ENCODE peak calls at places on chromosomes 6 and 20, in seven cellular contexts. P is BE2C, M is RWPE1, S is esophagus muscularis mucosa, D is OCI-LY7, F is breast epithelium, T is H9. C is an unnamed sample.

GRCh38 chr20:46401478-46401860 is 4.9 kb downstream of the ELMO2 start:
- DNase-seq in P (no peak), M (no peak), S (no peak), D (no peak), F (no peak), T (no peak), C (no peak)

GRCh38 chr6:17450825-17451224 is 57.4 kb downstream of the CAP2 start:
- DNase-seq in P (no peak), M (no peak), S (no peak), D (no peak), F (no peak), T (no peak), C (no peak)

GRCh38 chr6:41222513-41222912 is 5.6 kb upstream of the TREML4 start:
- DNase-seq in P (no peak), M (no peak), S (peak; percentile 77), D (no peak), F (no peak), T (no peak), C (no peak)

GRCh38 chr6:134123666-134124208 is 71.3 kb upstream of the SLC2A12 start:
- DNase-seq in P (peak; percentile 58), M (peak; percentile 35), S (no peak), D (peak; percentile 57), F (no peak), T (peak; percentile 73), C (no peak)

GRCh38 chr6:4472953-4473642 is 303.1 kb upstream of the CDYL start:
- DNase-seq in P (no peak), M (no peak), S (no peak), D (no peak), F (no peak), T (no peak), C (no peak)

GRCh38 chr6:137155830-137156229 is 17.6 kb downstream of the IL22RA2 start:
- DNase-seq in P (no peak), M (peak; percentile 79), S (no peak), D (peak; percentile 49), F (no peak), T (no peak), C (no peak)

GRCh38 chr6:19694697-19695096 is 142.5 kb upstream of the ID4 start:
- DNase-seq in P (no peak), M (no peak), S (no peak), D (no peak), F (no peak), T (no peak), C (no peak)

GRCh38 chr6:27290065-27290849 is 21.8 kb downstream of the POM121L2 start:
- DNase-seq in P (peak; percentile 35), M (no peak), S (no peak), D (no peak), F (no peak), T (peak; percentile 79), C (no peak)

GRCh38 chr6:146357578-146358340 is 185.9 kb upstream of the RAB32 start:
- DNase-seq in P (no peak), M (peak; percentile 48), S (no peak), D (no peak), F (no peak), T (no peak), C (no peak)

GRCh38 chr6:7216941-7217621 is 95.9 kb downstream of the SSR1 start:
- DNase-seq in P (no peak), M (peak; percentile 59), S (no peak), D (no peak), F (no peak), T (no peak), C (no peak)

GRCh38 chr20:58891076-58891685 is 38.7 kb downstream of the GNAS start:
- DNase-seq in P (peak; percentile 83), M (peak; percentile 75), S (no peak), D (peak; percentile 72), F (peak; percentile 79), T (peak; percentile 76), C (peak; percentile 77)

GRCh38 chr6:101683884-101684283 is 290.4 kb downstream of the GRIK2 start:
- DNase-seq in P (no peak), M (no peak), S (no peak), D (no peak), F (no peak), T (no peak), C (no peak)

GRCh38 chr6:15887491-15888461 is 224.9 kb upstream of the DTNBP1 start:
- DNase-seq in P (no peak), M (no peak), S (no peak), D (peak; percentile 61), F (no peak), T (no peak), C (no peak)

GRCh38 chr20:47886454-47887041 is 101.3 kb upstream of the SULF2 start:
- DNase-seq in P (no peak), M (no peak), S (no peak), D (no peak), F (no peak), T (no peak), C (no peak)

GRCh38 chr6:90005048-90005827 is 111.0 kb downstream of the GJA10 start:
- DNase-seq in P (no peak), M (no peak), S (peak; percentile 60), D (no peak), F (no peak), T (no peak), C (no peak)

GRCh38 chr6:151075943-151076555 is 163.7 kb upstream of the AKAP12 start:
- DNase-seq in P (no peak), M (no peak), S (no peak), D (no peak), F (no peak), T (no peak), C (no peak)

GRCh38 chr20:24098886-24099285 is 110.3 kb upstream of the GGTLC1 start:
- DNase-seq in P (no peak), M (peak; percentile 15), S (no peak), D (no peak), F (no peak), T (no peak), C (no peak)

GRCh38 chr20:24102749-24103148 is 114.2 kb upstream of the GGTLC1 start:
- DNase-seq in P (no peak), M (peak; percentile 34), S (no peak), D (no peak), F (no peak), T (no peak), C (no peak)

GRCh38 chr20:24106155-24106800 is 117.7 kb upstream of the GGTLC1 start:
- DNase-seq in P (no peak), M (no peak), S (no peak), D (no peak), F (no peak), T (no peak), C (no peak)

GRCh38 chr20:24100370-24101011 is 111.9 kb upstream of the GGTLC1 start:
- DNase-seq in P (peak; percentile 55), M (peak; percentile 13), S (no peak), D (peak; percentile 41), F (no peak), T (no peak), C (no peak)

GRCh38 chr20:24102290-24102689 is 113.7 kb upstream of the GGTLC1 start:
- DNase-seq in P (no peak), M (no peak), S (no peak), D (peak; percentile 15), F (no peak), T (peak; percentile 73), C (no peak)
- TF ChIP-seq CTCF in P (peak; percentile 51), M (no peak), S (no peak), D (peak; percentile 64), F (no peak), T (peak; percentile 81), C (no peak)

GRCh38 chr20:32685541-32686529 is 12.1 kb upstream of the C20orf203 start:
- DNase-seq in P (no peak), M (peak; percentile 82), S (no peak), D (no peak), F (no peak), T (no peak), C (peak; percentile 72)

GRCh38 chr20:32678948-32679347 is 5.2 kb upstream of the C20orf203 start:
- DNase-seq in P (no peak), M (no peak), S (no peak), D (no peak), F (peak; percentile 69), T (no peak), C (no peak)

GRCh38 chr20:32680544-32681174 is 6.9 kb upstream of the C20orf203 start:
- DNase-seq in P (no peak), M (no peak), S (no peak), D (no peak), F (no peak), T (no peak), C (no peak)

GRCh38 chr20:32682508-32682987 is 8.8 kb upstream of the C20orf203 start:
- DNase-seq in P (no peak), M (no peak), S (no peak), D (no peak), F (no peak), T (no peak), C (no peak)

DNA sequence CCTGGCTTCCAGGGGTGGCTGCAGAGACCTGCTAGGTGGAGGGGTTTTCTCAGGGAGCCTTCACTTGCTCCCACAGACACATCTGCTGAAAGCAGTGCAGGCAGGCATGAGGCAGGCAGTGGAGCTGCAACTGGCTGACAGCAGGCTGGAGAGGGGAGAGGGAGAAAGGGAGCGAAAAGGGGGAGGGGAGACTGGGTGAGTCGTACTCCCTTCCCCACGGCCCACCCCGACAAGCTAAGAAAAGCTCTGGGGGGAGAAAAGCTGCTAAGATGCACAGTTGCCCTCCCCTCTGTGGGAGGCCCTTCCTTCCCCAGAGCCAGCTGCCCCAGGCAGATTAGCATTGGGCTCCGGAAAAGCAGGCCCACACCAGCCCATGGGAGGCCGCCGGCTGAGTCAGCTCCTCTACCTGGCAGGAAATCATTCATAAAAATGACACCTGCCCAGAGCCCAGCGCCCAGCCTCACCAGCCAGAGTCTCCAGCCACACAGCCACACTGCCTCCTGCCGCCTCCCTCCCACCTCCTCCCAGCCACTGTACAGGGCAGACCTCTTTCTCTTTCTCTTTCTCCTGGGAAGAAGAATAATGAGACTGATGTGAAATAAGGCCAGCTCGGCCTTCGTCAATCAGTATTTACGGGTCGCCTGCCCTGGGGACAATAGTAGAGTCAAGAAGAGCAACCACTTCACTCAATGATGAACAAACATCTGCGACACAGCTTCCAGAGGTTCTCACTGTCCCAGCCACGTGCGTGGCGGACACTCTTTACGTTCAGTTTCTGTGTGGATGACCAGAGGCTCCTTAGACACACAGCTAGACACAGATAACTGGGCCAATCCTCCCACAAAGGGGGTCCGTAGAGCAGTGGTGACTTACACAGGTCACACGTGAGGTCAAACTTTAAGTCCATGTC is 7.7 kb upstream of the C20orf203 start:
- DNase-seq in P (peak; percentile 58), M (peak; percentile 85), S (no peak), D (peak; percentile 68), F (peak; percentile 56), T (peak; percentile 83), C (no peak)
- TF ChIP-seq CTCF in P (no peak), M (no peak), S (no peak), D (no peak), F (no peak), T (no peak), C (no peak)

DNA sequence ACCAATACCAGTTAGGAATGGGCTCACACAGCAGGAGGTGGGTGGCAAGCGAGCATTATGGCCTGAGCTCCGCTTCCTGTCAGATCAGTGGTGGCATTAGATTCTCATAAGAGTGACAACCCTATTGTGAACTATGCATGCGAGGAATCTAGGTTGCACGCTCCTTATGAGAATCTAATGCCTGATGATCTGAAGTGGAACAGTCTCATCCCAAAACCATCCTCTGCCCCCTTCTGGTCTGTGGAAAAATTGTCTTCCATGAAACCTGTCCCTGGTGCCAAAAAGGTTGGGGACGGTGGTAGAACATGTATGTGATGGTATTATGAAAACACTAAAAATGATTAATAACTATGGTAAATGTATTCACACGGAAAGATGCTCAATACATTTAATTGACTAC is 99.7 kb upstream of the HIVEP1 start:
- DNase-seq in P (no peak), M (no peak), S (no peak), D (no peak), F (no peak), T (no peak), C (no peak)
- TF ChIP-seq CTCF in P (peak; percentile 14), M (peak; percentile 8), S (no peak), D (peak; percentile 37), F (no peak), T (peak; percentile 41), C (no peak)

GRCh38 chr20:62808211-62808865 is 3.7 kb downstream of the OGFR start:
- DNase-seq in P (peak; percentile 82), M (peak; percentile 84), S (no peak), D (peak; percentile 70), F (peak; percentile 68), T (peak; percentile 82), C (no peak)
- TF ChIP-seq CTCF in P (peak; percentile 92), M (peak; percentile 99), S (peak; percentile 93), D (peak; percentile 94), F (peak; percentile 87), T (peak; percentile 92), C (peak; percentile 88)